ENCODE peak calls at places on chromosomes 7 and 10, in seven cellular contexts. One of them, this sample, is unnamed.

GRCh38 chr10:70323143-70323696 is 39.4 kb upstream of the NPFFR1 start:
- DNase-seq in cardiac muscle cell: no peak
- DNase-seq in heart right ventricle: no peak
- DNase-seq in coronary artery: no peak
- DNase-seq in IMR-90: no peak
- DNase-seq in WTC11: no peak
- DNase-seq in choroid plexus epithelial cell: no peak
- DNase-seq in this sample: peak

GRCh38 chr7:24216576-24217116 is 67.3 kb upstream of the NPY start:
- DNase-seq in cardiac muscle cell: peak
- DNase-seq in choroid plexus epithelial cell: peak
- DNase-seq in WTC11: no peak
- DNase-seq in coronary artery: no peak
- DNase-seq in heart right ventricle: no peak
- DNase-seq in IMR-90: peak
- DNase-seq in this sample: no peak

GRCh38 chr7:91630581-91631370 is 249.7 kb downstream of the MTERF1 start:
- DNase-seq in choroid plexus epithelial cell: no peak
- DNase-seq in WTC11: no peak
- DNase-seq in IMR-90: no peak
- DNase-seq in cardiac muscle cell: no peak
- DNase-seq in coronary artery: no peak
- DNase-seq in heart right ventricle: no peak
- DNase-seq in this sample: no peak

GRCh38 chr7:93843260-93843659 is 47.3 kb downstream of the TFPI2 start:
- DNase-seq in heart right ventricle: no peak
- DNase-seq in choroid plexus epithelial cell: no peak
- DNase-seq in cardiac muscle cell: no peak
- DNase-seq in WTC11: no peak
- DNase-seq in coronary artery: no peak
- DNase-seq in IMR-90: peak
- DNase-seq in this sample: no peak

GRCh38 chr10:131117416-131118212 is 193.9 kb downstream of the TCERG1L start:
- DNase-seq in heart right ventricle: no peak
- DNase-seq in IMR-90: no peak
- DNase-seq in cardiac muscle cell: no peak
- DNase-seq in coronary artery: no peak
- DNase-seq in choroid plexus epithelial cell: no peak
- DNase-seq in WTC11: no peak
- DNase-seq in this sample: no peak

GRCh38 chr7:157831901-157832810 is 495.4 kb downstream of the DNAJB6 start:
- DNase-seq in choroid plexus epithelial cell: no peak
- DNase-seq in WTC11: no peak
- DNase-seq in coronary artery: no peak
- DNase-seq in heart right ventricle: no peak
- DNase-seq in cardiac muscle cell: no peak
- DNase-seq in IMR-90: no peak
- DNase-seq in this sample: no peak

GRCh38 chr10:22740180-22740579 is 25.8 kb upstream of the PIP4K2A start:
- DNase-seq in cardiac muscle cell: no peak
- DNase-seq in IMR-90: peak
- DNase-seq in choroid plexus epithelial cell: peak
- DNase-seq in heart right ventricle: no peak
- DNase-seq in WTC11: no peak
- DNase-seq in coronary artery: no peak
- DNase-seq in this sample: no peak

GRCh38 chr7:505171-505570 is 14.5 kb downstream of the PDGFA start:
- DNase-seq in cardiac muscle cell: no peak
- DNase-seq in choroid plexus epithelial cell: no peak
- DNase-seq in WTC11: peak
- DNase-seq in IMR-90: no peak
- DNase-seq in heart right ventricle: peak
- DNase-seq in coronary artery: peak
- DNase-seq in this sample: no peak

GRCh38 chr7:87398441-87398840 is 53.0 kb downstream of the CROT start:
- DNase-seq in coronary artery: no peak
- DNase-seq in WTC11: no peak
- DNase-seq in IMR-90: peak
- DNase-seq in heart right ventricle: no peak
- DNase-seq in cardiac muscle cell: no peak
- DNase-seq in choroid plexus epithelial cell: peak
- DNase-seq in this sample: no peak

GRCh38 chr7:78924581-78924980 is 528.9 kb downstream of the MAGI2 start:
- DNase-seq in cardiac muscle cell: peak
- DNase-seq in IMR-90: peak
- DNase-seq in heart right ventricle: no peak
- DNase-seq in WTC11: no peak
- DNase-seq in coronary artery: no peak
- DNase-seq in choroid plexus epithelial cell: peak
- DNase-seq in this sample: no peak

GRCh38 chr10:114379631-114380041 is 24.7 kb downstream of the AFAP1L2 start:
- DNase-seq in heart right ventricle: no peak
- DNase-seq in IMR-90: no peak
- DNase-seq in cardiac muscle cell: no peak
- DNase-seq in coronary artery: no peak
- DNase-seq in choroid plexus epithelial cell: peak
- DNase-seq in WTC11: no peak
- DNase-seq in this sample: no peak

GRCh38 chr7:88357295-88357694 is 50.6 kb upstream of the STEAP4 start:
- DNase-seq in heart right ventricle: peak
- DNase-seq in WTC11: peak
- DNase-seq in cardiac muscle cell: no peak
- DNase-seq in choroid plexus epithelial cell: peak
- DNase-seq in coronary artery: no peak
- DNase-seq in IMR-90: no peak
- DNase-seq in this sample: no peak

GRCh38 chr7:92496876-92497275 is 19.1 kb upstream of the ERVW-1 start:
- DNase-seq in choroid plexus epithelial cell: peak
- DNase-seq in cardiac muscle cell: no peak
- DNase-seq in WTC11: no peak
- DNase-seq in heart right ventricle: no peak
- DNase-seq in IMR-90: peak
- DNase-seq in coronary artery: no peak
- DNase-seq in this sample: no peak

GRCh38 chr7:34748244-34749039 is 90.4 kb downstream of the NPSR1 start:
- DNase-seq in cardiac muscle cell: no peak
- DNase-seq in IMR-90: peak
- DNase-seq in coronary artery: no peak
- DNase-seq in WTC11: no peak
- DNase-seq in choroid plexus epithelial cell: peak
- DNase-seq in heart right ventricle: peak
- DNase-seq in this sample: no peak

GRCh38 chr7:141844256-141844655 is 3.0 kb upstream of the PRSS37 start:
- DNase-seq in coronary artery: no peak
- DNase-seq in IMR-90: no peak
- DNase-seq in choroid plexus epithelial cell: no peak
- DNase-seq in WTC11: no peak
- DNase-seq in cardiac muscle cell: no peak
- DNase-seq in heart right ventricle: no peak
- DNase-seq in this sample: no peak

GRCh38 chr7:103996639-103997038 is 7.2 kb upstream of the RELN start:
- DNase-seq in coronary artery: no peak
- DNase-seq in cardiac muscle cell: no peak
- DNase-seq in WTC11: no peak
- DNase-seq in heart right ventricle: no peak
- DNase-seq in IMR-90: no peak
- DNase-seq in choroid plexus epithelial cell: no peak
- DNase-seq in this sample: no peak

GRCh38 chr7:127943541-127944521 is 87.4 kb downstream of the LRRC4 start:
- DNase-seq in cardiac muscle cell: peak
- DNase-seq in WTC11: no peak
- DNase-seq in IMR-90: peak
- DNase-seq in choroid plexus epithelial cell: peak
- DNase-seq in heart right ventricle: no peak
- DNase-seq in coronary artery: no peak
- DNase-seq in this sample: no peak

GRCh38 chr7:24917510-24918239 is 62.3 kb downstream of the OSBPL3 start:
- DNase-seq in heart right ventricle: no peak
- DNase-seq in cardiac muscle cell: no peak
- DNase-seq in choroid plexus epithelial cell: peak
- DNase-seq in IMR-90: peak
- DNase-seq in WTC11: no peak
- DNase-seq in coronary artery: no peak
- DNase-seq in this sample: no peak

GRCh38 chr7:46259947-46260346 is 338.9 kb upstream of the IGFBP3 start:
- DNase-seq in coronary artery: no peak
- DNase-seq in WTC11: no peak
- DNase-seq in IMR-90: no peak
- DNase-seq in cardiac muscle cell: no peak
- DNase-seq in choroid plexus epithelial cell: no peak
- DNase-seq in heart right ventricle: no peak
- DNase-seq in this sample: no peak

GRCh38 chr7:159191236-159191635 is 46.6 kb upstream of the VIPR2 start:
- DNase-seq in choroid plexus epithelial cell: no peak
- DNase-seq in heart right ventricle: no peak
- DNase-seq in IMR-90: no peak
- DNase-seq in cardiac muscle cell: no peak
- DNase-seq in coronary artery: no peak
- DNase-seq in WTC11: no peak
- DNase-seq in this sample: no peak

GRCh38 chr7:71131256-71131752 is 640 bp upstream of the GALNT17 start:
- DNase-seq in IMR-90: no peak
- DNase-seq in coronary artery: peak
- DNase-seq in WTC11: peak
- DNase-seq in cardiac muscle cell: peak
- DNase-seq in choroid plexus epithelial cell: peak
- DNase-seq in heart right ventricle: peak
- DNase-seq in this sample: no peak

GRCh38 chr7:81484266-81484665 is 285.6 kb downstream of the HGF start:
- DNase-seq in IMR-90: peak
- DNase-seq in WTC11: peak
- DNase-seq in cardiac muscle cell: peak
- DNase-seq in choroid plexus epithelial cell: peak
- DNase-seq in heart right ventricle: peak
- DNase-seq in coronary artery: no peak
- DNase-seq in this sample: no peak

GRCh38 chr10:88131561-88132139 is 268.2 kb downstream of the PTEN start:
- DNase-seq in choroid plexus epithelial cell: no peak
- DNase-seq in IMR-90: no peak
- DNase-seq in heart right ventricle: peak
- DNase-seq in coronary artery: peak
- DNase-seq in cardiac muscle cell: no peak
- DNase-seq in WTC11: peak
- DNase-seq in this sample: no peak

GRCh38 chr10:90148121-90148855 is 446.9 kb downstream of the KIF20B start:
- DNase-seq in choroid plexus epithelial cell: peak
- DNase-seq in cardiac muscle cell: peak
- DNase-seq in heart right ventricle: no peak
- DNase-seq in coronary artery: no peak
- DNase-seq in WTC11: no peak
- DNase-seq in IMR-90: peak
- DNase-seq in this sample: peak

GRCh38 chr7:2725178-2726105 is 37.4 kb downstream of the AMZ1 start:
- DNase-seq in WTC11: peak
- DNase-seq in heart right ventricle: no peak
- DNase-seq in cardiac muscle cell: no peak
- DNase-seq in choroid plexus epithelial cell: no peak
- DNase-seq in coronary artery: no peak
- DNase-seq in IMR-90: no peak
- DNase-seq in this sample: no peak

GRCh38 chr10:48764486-48764885 is 79.8 kb downstream of the WDFY4 start:
- DNase-seq in cardiac muscle cell: no peak
- DNase-seq in WTC11: no peak
- DNase-seq in coronary artery: no peak
- DNase-seq in choroid plexus epithelial cell: no peak
- DNase-seq in IMR-90: no peak
- DNase-seq in heart right ventricle: no peak
- DNase-seq in this sample: no peak

GRCh38 chr10:48763403-48763802 is 78.7 kb downstream of the WDFY4 start:
- DNase-seq in IMR-90: no peak
- DNase-seq in choroid plexus epithelial cell: no peak
- DNase-seq in WTC11: no peak
- DNase-seq in heart right ventricle: no peak
- DNase-seq in cardiac muscle cell: no peak
- DNase-seq in coronary artery: no peak
- DNase-seq in this sample: no peak

GRCh38 chr10:48762104-48763042 is 77.7 kb downstream of the WDFY4 start:
- DNase-seq in heart right ventricle: no peak
- DNase-seq in WTC11: no peak
- DNase-seq in IMR-90: no peak
- DNase-seq in choroid plexus epithelial cell: no peak
- DNase-seq in coronary artery: no peak
- DNase-seq in cardiac muscle cell: no peak
- DNase-seq in this sample: no peak

GRCh38 chr10:48765527-48765926 is 80.9 kb downstream of the WDFY4 start:
- DNase-seq in heart right ventricle: no peak
- DNase-seq in WTC11: no peak
- DNase-seq in choroid plexus epithelial cell: no peak
- DNase-seq in cardiac muscle cell: no peak
- DNase-seq in coronary artery: no peak
- DNase-seq in IMR-90: no peak
- DNase-seq in this sample: no peak

GRCh38 chr10:48765039-48765438 is 80.4 kb downstream of the WDFY4 start:
- DNase-seq in coronary artery: no peak
- DNase-seq in IMR-90: no peak
- DNase-seq in WTC11: no peak
- DNase-seq in heart right ventricle: no peak
- DNase-seq in cardiac muscle cell: no peak
- DNase-seq in choroid plexus epithelial cell: no peak
- DNase-seq in this sample: no peak
- TF ChIP-seq CTCF in coronary artery: no peak
- TF ChIP-seq CTCF in IMR-90: no peak
- TF ChIP-seq CTCF in WTC11: no peak
- TF ChIP-seq CTCF in heart right ventricle: no peak
- TF ChIP-seq CTCF in cardiac muscle cell: no peak
- TF ChIP-seq CTCF in choroid plexus epithelial cell: no peak
- TF ChIP-seq CTCF in this sample: peak

GRCh38 chr10:19933772-19934171 is 117.5 kb downstream of the PLXDC2 start:
- DNase-seq in cardiac muscle cell: no peak
- DNase-seq in IMR-90: no peak
- DNase-seq in heart right ventricle: no peak
- DNase-seq in coronary artery: no peak
- DNase-seq in choroid plexus epithelial cell: no peak
- DNase-seq in WTC11: no peak
- DNase-seq in this sample: no peak
- TF ChIP-seq CTCF in cardiac muscle cell: no peak
- TF ChIP-seq CTCF in IMR-90: no peak
- TF ChIP-seq CTCF in heart right ventricle: no peak
- TF ChIP-seq CTCF in coronary artery: no peak
- TF ChIP-seq CTCF in choroid plexus epithelial cell: no peak
- TF ChIP-seq CTCF in WTC11: no peak
- TF ChIP-seq CTCF in this sample: no peak

GRCh38 chr10:72061491-72061890 is 26.9 kb downstream of the SPOCK2 start:
- DNase-seq in IMR-90: no peak
- DNase-seq in choroid plexus epithelial cell: no peak
- DNase-seq in coronary artery: no peak
- DNase-seq in heart right ventricle: no peak
- DNase-seq in WTC11: peak
- DNase-seq in cardiac muscle cell: no peak
- DNase-seq in this sample: peak
- TF ChIP-seq CTCF in IMR-90: peak
- TF ChIP-seq CTCF in choroid plexus epithelial cell: peak
- TF ChIP-seq CTCF in coronary artery: no peak
- TF ChIP-seq CTCF in heart right ventricle: no peak
- TF ChIP-seq CTCF in WTC11: no peak
- TF ChIP-seq CTCF in cardiac muscle cell: peak
- TF ChIP-seq CTCF in this sample: peak

DNA sequence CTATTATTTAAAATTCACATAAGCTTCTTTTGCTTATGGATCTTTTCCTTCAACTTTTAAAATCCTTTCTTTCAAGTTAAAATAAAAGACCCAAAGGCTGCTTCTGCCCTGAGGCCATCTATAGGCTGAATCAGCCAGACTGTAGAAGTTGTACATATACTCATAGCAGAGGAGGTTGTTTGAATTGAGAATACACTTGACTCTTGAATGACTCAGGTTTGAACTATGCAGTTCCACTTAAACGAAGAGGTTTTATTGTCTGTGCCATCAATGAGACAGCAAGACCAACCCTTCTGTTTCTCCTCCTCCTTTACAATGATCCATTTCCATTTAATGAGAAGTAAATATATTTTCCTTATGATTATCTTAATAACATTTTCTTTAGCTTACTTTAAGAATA is 5.8 kb downstream of the ZNF365 start:
- DNase-seq in WTC11: no peak
- DNase-seq in choroid plexus epithelial cell: peak
- DNase-seq in cardiac muscle cell: no peak
- DNase-seq in heart right ventricle: no peak
- DNase-seq in IMR-90: peak
- DNase-seq in coronary artery: no peak
- DNase-seq in this sample: no peak
- TF ChIP-seq CTCF in WTC11: no peak
- TF ChIP-seq CTCF in choroid plexus epithelial cell: no peak
- TF ChIP-seq CTCF in cardiac muscle cell: no peak
- TF ChIP-seq CTCF in heart right ventricle: no peak
- TF ChIP-seq CTCF in IMR-90: no peak
- TF ChIP-seq CTCF in coronary artery: no peak
- TF ChIP-seq CTCF in this sample: no peak

This sample was measured in OCI-LY7.